ENCODE peak calls at places on chromosomes 7 and 10, in six cellular contexts. N is fibroblast of the aortic adventitia; A is neural progenitor cell; L is endodermal cell; T is CD8-positive, alpha-beta T cell; U is small intestine. P is an unnamed sample.

GRCh38 chr7:3087243-3087642 is 43.6 kb upstream of the CARD11 start:
- DNase-seq in U (no peak), A (peak), N (no peak), L (no peak), T (no peak), P (no peak)

GRCh38 chr7:152354061-152354460 is 81.7 kb downstream of the KMT2C start:
- DNase-seq in U (no peak), A (no peak), N (peak), L (no peak), T (no peak), P (no peak)

GRCh38 chr7:17405786-17406185 is 107.3 kb downstream of the AHR start:
- DNase-seq in U (no peak), N (peak), A (no peak), L (no peak), T (no peak), P (no peak)

GRCh38 chr7:105876964-105877601 is 684 bp upstream of the ATXN7L1 start:
- DNase-seq in A (peak), U (peak), N (peak), T (no peak), L (peak), P (peak)

GRCh38 chr10:108783897-108784296 is 1139.4 kb downstream of the XPNPEP1 start:
- DNase-seq in A (peak), T (no peak), U (peak), N (peak), L (peak), P (no peak)

GRCh38 chr10:131655101-131655849 is 245.5 kb upstream of the PPP2R2D start:
- DNase-seq in N (no peak), T (no peak), A (no peak), L (no peak), U (no peak), P (peak)

GRCh38 chr10:50552308-50552707 is 71.4 kb downstream of the SGMS1 start:
- DNase-seq in U (no peak), N (peak), L (no peak), T (no peak), A (no peak), P (no peak)

GRCh38 chr10:110845756-110846620 is 25.7 kb upstream of the PDCD4 start:
- DNase-seq in N (no peak), L (no peak), T (no peak), A (no peak), U (peak), P (no peak)

GRCh38 chr10:44051584-44052385 is 333.1 kb downstream of the CXCL12 start:
- DNase-seq in U (no peak), A (no peak), N (peak), L (no peak), T (no peak), P (no peak)

GRCh38 chr10:78765726-78766335 is 302.9 kb upstream of the ZMIZ1 start:
- DNase-seq in L (peak), A (no peak), U (no peak), N (no peak), T (no peak), P (no peak)

GRCh38 chr7:75937958-75938786 is 23.2 kb downstream of the POR start:
- DNase-seq in N (peak), A (peak), T (no peak), U (no peak), L (no peak), P (no peak)

GRCh38 chr10:62581351-62581750 is 207.2 kb downstream of the ZNF365 start:
- DNase-seq in U (no peak), N (no peak), T (no peak), L (no peak), A (no peak), P (no peak)

GRCh38 chr10:119030421-119031250 is 1.1 kb downstream of the NANOS1 start:
- DNase-seq in L (peak), T (peak), U (peak), A (peak), N (peak), P (peak)

GRCh38 chr10:100827819-100828743 is 82.7 kb downstream of the PAX2 start:
- DNase-seq in L (peak), A (peak), U (peak), N (no peak), T (no peak), P (peak)

GRCh38 chr7:95905165-95905564 is 132.8 kb downstream of the DYNC1I1 start:
- DNase-seq in T (no peak), U (no peak), A (peak), L (peak), N (peak), P (no peak)

GRCh38 chr7:157168571-157168970 is 29.8 kb downstream of the UBE3C start:
- DNase-seq in N (no peak), A (no peak), U (no peak), L (no peak), T (no peak), P (no peak)

GRCh38 chr10:43225787-43226153 is 41.1 kb downstream of the RASGEF1A start:
- DNase-seq in U (no peak), T (no peak), L (no peak), N (no peak), A (no peak), P (peak)

GRCh38 chr10:14533295-14533694 is 202.6 kb upstream of the FRMD4A start:
- DNase-seq in U (no peak), T (no peak), N (no peak), L (no peak), A (no peak), P (no peak)

GRCh38 chr7:148699024-148699771 is 495 bp downstream of the CUL1 start:
- DNase-seq in A (peak), U (peak), T (peak), L (peak), N (peak), P (peak)

GRCh38 chr10:102153093-102153620 is 968 bp downstream of the NOLC1 start:
- DNase-seq in L (no peak), N (peak), T (no peak), U (peak), A (no peak), P (peak)

GRCh38 chr7:76512941-76513816 is 2.8 kb downstream of the UPK3B start:
- DNase-seq in N (no peak), T (no peak), L (peak), U (no peak), A (peak), P (peak)

GRCh38 chr10:110860576-110861241 is 11.0 kb upstream of the PDCD4 start:
- DNase-seq in U (peak), T (peak), A (no peak), L (peak), N (no peak), P (no peak)

GRCh38 chr7:73699370-73700069 is 16.1 kb downstream of the BUD23 start:
- DNase-seq in U (peak), N (no peak), L (no peak), T (no peak), A (no peak), P (peak)

GRCh38 chr7:108660465-108660864 is 90.8 kb downstream of the DNAJB9 start:
- DNase-seq in T (no peak), A (peak), N (peak), L (no peak), U (no peak), P (peak)

GRCh38 chr10:87054373-87055295 is 34.5 kb downstream of the FAM25A start:
- DNase-seq in L (peak), A (peak), T (no peak), U (no peak), N (peak), P (peak)

GRCh38 chr10:49500420-49500819 is 38.5 kb downstream of the ERCC6 start:
- DNase-seq in N (no peak), A (no peak), U (peak), L (no peak), T (no peak), P (no peak)

GRCh38 chr10:60192986-60193385 is 196.7 kb downstream of the ANK3 start:
- DNase-seq in U (no peak), T (no peak), A (no peak), N (no peak), L (no peak), P (no peak)

GRCh38 chr10:71059059-71059818 is 153.1 kb upstream of the UNC5B start:
- DNase-seq in A (no peak), L (no peak), U (no peak), N (peak), T (no peak), P (no peak)

GRCh38 chr7:45626441-45627430 is 52.6 kb downstream of the ADCY1 start:
- DNase-seq in L (no peak), T (no peak), U (no peak), A (no peak), N (no peak), P (peak)

GRCh38 chr10:91104185-91105041 is 116.0 kb upstream of the PCGF5 start:
- DNase-seq in L (no peak), U (no peak), A (no peak), N (no peak), T (no peak), P (no peak)

GRCh38 chr10:137031-137430 is 1.8 kb downstream of the ZMYND11 start:
- DNase-seq in L (peak), T (peak), A (peak), N (peak), U (peak), P (peak)

GRCh38 chr7:55101359-55101758 is 82.5 kb downstream of the EGFR start:
- DNase-seq in A (no peak), N (no peak), L (no peak), U (no peak), T (no peak), P (no peak)

GRCh38 chr10:47405829-47406547 is 21.9 kb upstream of the ZNF488 start:
- DNase-seq in T (no peak), U (no peak), A (no peak), L (no peak), N (no peak), P (no peak)

GRCh38 chr10:109984013-109984412 is 23.8 kb upstream of the ADD3 start:
- DNase-seq in T (no peak), U (no peak), L (no peak), N (no peak), A (no peak), P (no peak)

GRCh38 chr10:91381562-91381923 is 28.6 kb upstream of the HECTD2 start:
- DNase-seq in T (no peak), N (peak), L (no peak), A (peak), U (no peak), P (no peak)

GRCh38 chr10:124005091-124005490 is 88.3 kb downstream of the CHST15 start:
- DNase-seq in N (no peak), L (peak), T (no peak), U (no peak), A (no peak), P (peak)

GRCh38 chr7:26813426-26813825 is 51.0 kb downstream of the SKAP2 start:
- DNase-seq in U (no peak), L (no peak), T (no peak), A (no peak), N (peak), P (no peak)

GRCh38 chr10:88754272-88754671 is 5.5 kb upstream of the LIPN start:
- DNase-seq in A (no peak), U (no peak), T (no peak), N (peak), L (no peak), P (no peak)

GRCh38 chr7:22732556-22733126 is 5.6 kb downstream of the IL6 start:
- DNase-seq in N (peak), U (no peak), L (no peak), A (no peak), T (no peak), P (no peak)

DNA sequence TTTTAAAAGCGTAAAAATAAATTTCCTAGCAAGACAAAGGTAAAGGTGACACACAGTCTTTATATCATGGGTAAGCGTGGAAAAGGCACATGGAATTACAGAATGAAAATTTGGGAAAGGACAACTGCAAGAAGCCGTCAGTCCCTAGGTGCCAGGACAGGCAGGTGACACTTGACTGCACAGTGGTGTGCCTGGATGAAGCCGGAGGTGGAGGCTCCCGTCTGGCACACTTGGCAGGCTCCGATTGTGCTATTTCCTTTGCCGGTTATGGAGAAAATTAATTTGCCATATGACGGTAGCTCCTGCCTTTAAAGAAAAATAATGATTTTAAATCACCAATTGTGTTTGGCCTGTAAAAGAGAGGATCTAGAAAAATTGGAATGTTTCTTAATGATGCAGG is 56.4 kb upstream of the MGMT start:
- DNase-seq in T (no peak), N (no peak), L (no peak), U (no peak), A (no peak), P (no peak)
- H3K4me3 ChIP-seq in T (no peak), N (no peak), L (no peak), U (no peak), A (no peak), P (no peak)

DNA sequence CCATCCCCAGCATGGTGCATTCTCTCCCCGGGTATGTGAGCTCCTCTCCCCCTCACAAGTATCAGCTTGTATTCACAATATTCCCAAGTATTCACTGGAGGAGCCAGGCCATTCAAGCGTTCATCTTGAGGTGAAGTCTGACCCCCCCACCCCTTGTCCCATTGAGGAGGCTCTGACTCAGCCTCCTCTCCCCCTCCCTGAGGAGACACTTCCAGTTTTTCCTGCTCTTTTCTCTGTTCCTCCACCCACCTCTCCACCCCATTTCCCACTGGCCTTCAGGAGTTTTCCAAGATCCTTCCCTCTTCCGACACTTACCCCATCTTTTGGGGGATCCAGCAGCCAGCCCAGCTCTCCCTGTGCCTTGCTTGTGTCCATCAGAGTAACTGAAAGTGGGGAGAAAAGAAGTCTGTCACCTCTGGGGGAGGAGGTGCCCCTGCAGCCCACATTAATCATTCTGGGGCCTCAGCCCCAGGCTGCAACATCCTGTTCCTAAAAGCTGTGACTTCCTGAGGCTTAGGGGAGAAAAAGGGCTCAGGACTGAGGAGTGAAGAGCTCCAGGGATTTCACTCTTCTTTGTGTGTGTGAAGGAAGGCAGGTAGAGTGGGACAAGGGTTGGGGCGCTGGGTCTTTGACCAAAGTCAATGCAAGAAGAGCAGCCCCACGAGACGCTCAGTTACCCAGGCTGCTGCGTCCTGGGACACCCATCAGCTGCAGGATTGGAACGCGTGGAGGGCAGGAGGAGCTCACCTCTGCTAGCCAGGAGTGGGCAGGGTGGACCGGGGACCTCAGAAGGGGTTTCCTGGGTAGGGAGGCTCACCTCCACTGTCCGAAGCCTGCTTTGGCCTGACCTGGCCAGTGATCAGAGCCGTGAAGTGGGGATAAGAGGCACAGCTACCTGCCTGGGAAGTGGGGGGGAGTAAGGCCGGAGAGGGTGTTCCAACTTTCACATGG is 1.1 kb downstream of the EPHA1 start:
- DNase-seq in A (no peak), T (peak), U (no peak), L (peak), N (no peak), P (peak)
- H3K4me3 ChIP-seq in A (peak), T (peak), U (peak), L (peak), N (no peak), P (peak)

GRCh38 chr7:69878015-69878414 is 279.7 kb downstream of the AUTS2 start:
- DNase-seq in N (no peak), A (no peak), T (no peak), U (no peak), L (no peak), P (no peak)

GRCh38 chr7:69873512-69873911 is 275.2 kb downstream of the AUTS2 start:
- DNase-seq in A (no peak), N (peak), U (no peak), L (no peak), T (no peak), P (no peak)

GRCh38 chr7:69871213-69871885 is 273.1 kb downstream of the AUTS2 start:
- DNase-seq in L (no peak), A (no peak), U (no peak), T (no peak), N (no peak), P (no peak)

GRCh38 chr7:69868921-69869320 is 270.6 kb downstream of the AUTS2 start:
- DNase-seq in A (no peak), L (no peak), T (no peak), N (no peak), U (no peak), P (no peak)

GRCh38 chr7:69871886-69872592 is 273.8 kb downstream of the AUTS2 start:
- DNase-seq in N (peak), L (no peak), A (no peak), U (peak), T (no peak), P (no peak)
- H3K4me3 ChIP-seq in N (no peak), L (no peak), A (no peak), U (no peak), T (no peak), P (no peak)

DNA sequence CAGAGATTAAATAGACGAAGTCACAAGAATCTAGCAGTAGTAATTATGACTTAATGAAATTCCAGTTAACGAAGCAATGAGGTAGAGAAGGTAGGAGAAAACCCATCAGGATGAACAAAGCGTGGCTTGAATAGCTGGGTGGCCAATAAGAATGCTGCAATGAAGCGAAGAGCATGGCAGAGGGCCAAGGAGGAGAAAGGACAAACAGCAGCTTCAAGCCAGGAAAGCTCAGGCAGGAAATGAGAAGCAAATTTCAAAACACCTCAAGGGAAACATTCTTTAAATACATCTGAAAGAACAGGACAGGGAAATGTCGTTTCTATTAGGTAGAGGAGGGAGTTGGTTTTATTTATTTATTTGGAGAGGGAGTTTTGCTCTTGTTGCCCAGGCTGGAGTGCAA is 122.5 kb downstream of the KIAA1217 start:
- DNase-seq in L (no peak), N (peak), T (no peak), U (peak), A (no peak), P (no peak)
- H3K4me3 ChIP-seq in L (no peak), N (no peak), T (no peak), U (no peak), A (no peak), P (no peak)